ENCODE peak calls at places on chromosome 14, in five cellular contexts. I is RKO; S is GM10248; D is AG08395; W is stimulated activated naive B cell treated with anti-CD40 and anti-IgM and Interleukin-4, amounts not matched to agents 10 μg/mL and 1 μg/mL and 100 μg/mL, for 72 hours. A is an unnamed sample.

GRCh38 chr14:68526420-68527105 is 266.3 kb downstream of the ZFP36L1 start:
- DNase-seq in I (no peak), S (no peak), D (no peak), W (no peak), A (no peak)

GRCh38 chr14:63853831-63854293 is 1.1 kb downstream of the SYNE2 start:
- DNase-seq in I (peak; percentile 75), S (peak; percentile 46), D (peak; percentile 45), W (peak; percentile 15), A (no peak)

GRCh38 chr14:73207615-73208014 is 29.7 kb upstream of the PAPLN start:
- DNase-seq in I (no peak), S (no peak), D (no peak), W (no peak), A (no peak)

GRCh38 chr14:33127531-33127930 is 188.9 kb downstream of the NPAS3 start:
- DNase-seq in I (no peak), S (no peak), D (peak; percentile 11), W (no peak), A (no peak)

GRCh38 chr14:88422919-88423318 is 37.5 kb downstream of the SPATA7 start:
- DNase-seq in I (peak; percentile 92), S (no peak), D (peak; percentile 62), W (no peak), A (no peak)

GRCh38 chr14:92712654-92713051 is 35.8 kb downstream of the LGMN start:
- DNase-seq in I (no peak), S (no peak), D (no peak), W (no peak), A (no peak)

GRCh38 chr14:28468191-28469151 is 298.1 kb upstream of the FOXG1 start:
- DNase-seq in I (no peak), S (no peak), D (no peak), W (no peak), A (no peak)

GRCh38 chr14:94380225-94381148 is 7.9 kb downstream of the SERPINA1 start:
- DNase-seq in I (no peak), S (no peak), D (no peak), W (no peak), A (no peak)

GRCh38 chr14:34030864-34031263 is 80.0 kb upstream of the EGLN3 start:
- DNase-seq in I (no peak), S (no peak), D (peak; percentile 43), W (no peak), A (no peak)